ENCODE peak calls at places on chromosome 18, in four cellular contexts. W is skeletal muscle cell, O is NCI-H2171 treated with DMSO at 0.1 percent for 48 hours, H is NCI-H2081. K is an unnamed sample.

GRCh38 chr18:10386956-10387355 is 67.5 kb upstream of the APCDD1 start:
- DNase-seq in W (no peak), H (no peak), O (no peak), K (no peak)

GRCh38 chr18:27226556-27227075 is 41.5 kb upstream of the CHST9 start:
- DNase-seq in H (no peak), O (no peak), W (no peak), K (no peak)

GRCh38 chr18:66210875-66211274 is 393.0 kb downstream of the CDH19 start:
- DNase-seq in W (no peak), O (no peak), H (no peak), K (no peak)

GRCh38 chr18:23121133-23121532 is 14.2 kb upstream of the CABLES1 start:
- DNase-seq in H (no peak), W (no peak), O (peak), K (no peak)

GRCh38 chr18:23138470-23138869 is 3.2 kb downstream of the CABLES1 start:
- DNase-seq in H (no peak), W (no peak), O (no peak), K (no peak)

GRCh38 chr18:77071711-77072292 is 60.8 kb downstream of the MBP start:
- DNase-seq in H (no peak), W (peak), O (no peak), K (no peak)

GRCh38 chr18:45248240-45248903 is 366.9 kb upstream of the SLC14A2 start:
- DNase-seq in O (no peak), H (no peak), W (peak), K (peak)

GRCh38 chr18:63160172-63160995 is 159.2 kb downstream of the BCL2 start:
- DNase-seq in W (no peak), H (no peak), O (no peak), K (no peak)

GRCh38 chr18:22052405-22053105 is 116.8 kb upstream of the GATA6 start:
- DNase-seq in H (no peak), O (no peak), W (no peak), K (no peak)

GRCh38 chr18:13446581-13447470 is 228.3 kb downstream of the LDLRAD4 start:
- DNase-seq in O (peak), W (no peak), H (no peak), K (no peak)

GRCh38 chr18:57959278-57959677 is 84.7 kb upstream of the NEDD4L start:
- DNase-seq in H (no peak), O (peak), W (no peak), K (no peak)

GRCh38 chr18:58819051-58819450 is 45.6 kb upstream of the ZNF532 start:
- DNase-seq in W (no peak), O (no peak), H (no peak), K (no peak)

GRCh38 chr18:56645415-56646016 is 5.6 kb upstream of the WDR7 start:
- DNase-seq in H (peak), O (peak), W (no peak), K (no peak)

GRCh38 chr18:58611471-58612131 is 17.3 kb downstream of the ALPK2 start:
- DNase-seq in H (no peak), O (peak), W (no peak), K (no peak)

GRCh38 chr18:62814114-62814759 is 98.9 kb downstream of the PHLPP1 start:
- DNase-seq in W (no peak), O (no peak), H (no peak), K (no peak)

GRCh38 chr18:11689972-11690570 is 1.0 kb downstream of the GNAL start:
- DNase-seq in W (no peak), O (no peak), H (no peak), K (no peak)

GRCh38 chr18:46601338-46601908 is 55.6 kb downstream of the LOXHD1 start:
- DNase-seq in W (no peak), H (no peak), O (no peak), K (no peak)

GRCh38 chr18:36212301-36212977 is 25.1 kb downstream of the MOCOS start:
- DNase-seq in O (no peak), W (no peak), H (no peak), K (no peak)

GRCh38 chr18:57149031-57149430 is 2.1 kb downstream of the BOD1L2 start:
- DNase-seq in W (no peak), O (no peak), H (no peak), K (no peak)

GRCh38 chr18:59056706-59057492 is 82.8 kb upstream of the SEC11C start:
- DNase-seq in W (peak), O (no peak), H (peak), K (no peak)

GRCh38 chr18:26656401-26656943 is 108.1 kb upstream of the KCTD1 start:
- DNase-seq in O (no peak), H (no peak), W (no peak), K (no peak)

GRCh38 chr18:8771930-8772329 is 66.6 kb downstream of the MTCL1 start:
- DNase-seq in H (peak), W (no peak), O (peak), K (no peak)

GRCh38 chr18:44715245-44715644 is 34.6 kb downstream of the SETBP1 start:
- DNase-seq in H (no peak), O (peak), W (no peak), K (peak)

GRCh38 chr18:13273800-13274199 is 55.2 kb downstream of the LDLRAD4 start:
- DNase-seq in O (no peak), H (no peak), W (no peak), K (no peak)

GRCh38 chr18:4134691-4135090 is 320.4 kb downstream of the DLGAP1 start:
- DNase-seq in H (no peak), W (no peak), O (peak), K (no peak)

GRCh38 chr18:26618130-26618529 is 69.8 kb upstream of the KCTD1 start:
- DNase-seq in H (no peak), O (peak), W (no peak), K (no peak)

GRCh38 chr18:32776525-32776924 is 3.7 kb upstream of the KLHL14 start:
- DNase-seq in H (no peak), W (no peak), O (no peak), K (no peak)

GRCh38 chr18:49076767-49077166 is 126.0 kb upstream of the SMAD7 start:
- DNase-seq in O (peak), W (no peak), H (no peak), K (no peak)

K was measured in GM04503.